ENCODE peak calls at places on chromosomes 13 and 19, in nine cellular contexts. One of them, this sample, is unnamed.

GRCh38 chr13:91655731-91656130 is 257.3 kb downstream of the GPC5 start:
- DNase-seq in substantia nigra: no peak
- DNase-seq in activated T-helper 1 cell treated with Interleukin-2 at 50 U/mL for 16 hours: no peak
- DNase-seq in lower lobe of right lung: no peak
- DNase-seq in stomach: no peak
- DNase-seq in uterus: no peak
- DNase-seq in thoracic aorta: no peak
- DNase-seq in effector memory CD4-positive, alpha-beta T cell: no peak
- DNase-seq in CD4-positive, CD25-positive, alpha-beta regulatory T cell: no peak
- DNase-seq in this sample: no peak

GRCh38 chr19:7366701-7367420 is 18.1 kb downstream of the ARHGEF18 start:
- DNase-seq in activated T-helper 1 cell treated with Interleukin-2 at 50 U/mL for 16 hours: no peak
- DNase-seq in effector memory CD4-positive, alpha-beta T cell: no peak
- DNase-seq in substantia nigra: no peak
- DNase-seq in stomach: no peak
- DNase-seq in lower lobe of right lung: no peak
- DNase-seq in uterus: no peak
- DNase-seq in CD4-positive, CD25-positive, alpha-beta regulatory T cell: no peak
- DNase-seq in thoracic aorta: no peak
- DNase-seq in this sample: no peak

GRCh38 chr13:80529734-80530133 is 188.8 kb upstream of the SPRY2 start:
- DNase-seq in activated T-helper 1 cell treated with Interleukin-2 at 50 U/mL for 16 hours: no peak
- DNase-seq in stomach: no peak
- DNase-seq in uterus: no peak
- DNase-seq in effector memory CD4-positive, alpha-beta T cell: no peak
- DNase-seq in lower lobe of right lung: no peak
- DNase-seq in CD4-positive, CD25-positive, alpha-beta regulatory T cell: no peak
- DNase-seq in thoracic aorta: no peak
- DNase-seq in substantia nigra: no peak
- DNase-seq in this sample: no peak

GRCh38 chr13:80101040-80101439 is 239.9 kb downstream of the SPRY2 start:
- DNase-seq in lower lobe of right lung: no peak
- DNase-seq in CD4-positive, CD25-positive, alpha-beta regulatory T cell: no peak
- DNase-seq in substantia nigra: no peak
- DNase-seq in activated T-helper 1 cell treated with Interleukin-2 at 50 U/mL for 16 hours: no peak
- DNase-seq in uterus: no peak
- DNase-seq in stomach: no peak
- DNase-seq in effector memory CD4-positive, alpha-beta T cell: no peak
- DNase-seq in thoracic aorta: no peak
- DNase-seq in this sample: no peak

GRCh38 chr19:58474291-58474996 is 1.7 kb upstream of the ZNF446 start:
- DNase-seq in substantia nigra: no peak
- DNase-seq in thoracic aorta: no peak
- DNase-seq in activated T-helper 1 cell treated with Interleukin-2 at 50 U/mL for 16 hours: no peak
- DNase-seq in lower lobe of right lung: no peak
- DNase-seq in uterus: no peak
- DNase-seq in stomach: no peak
- DNase-seq in CD4-positive, CD25-positive, alpha-beta regulatory T cell: no peak
- DNase-seq in effector memory CD4-positive, alpha-beta T cell: no peak
- DNase-seq in this sample: peak

GRCh38 chr13:101415358-101416174 is 742 bp downstream of the NALCN start:
- DNase-seq in activated T-helper 1 cell treated with Interleukin-2 at 50 U/mL for 16 hours: no peak
- DNase-seq in thoracic aorta: no peak
- DNase-seq in effector memory CD4-positive, alpha-beta T cell: no peak
- DNase-seq in stomach: no peak
- DNase-seq in substantia nigra: peak
- DNase-seq in uterus: no peak
- DNase-seq in CD4-positive, CD25-positive, alpha-beta regulatory T cell: no peak
- DNase-seq in lower lobe of right lung: no peak
- DNase-seq in this sample: no peak

GRCh38 chr13:112603641-112604220 is 15.8 kb upstream of the TUBGCP3 start:
- DNase-seq in CD4-positive, CD25-positive, alpha-beta regulatory T cell: no peak
- DNase-seq in stomach: no peak
- DNase-seq in uterus: no peak
- DNase-seq in lower lobe of right lung: no peak
- DNase-seq in thoracic aorta: no peak
- DNase-seq in substantia nigra: no peak
- DNase-seq in activated T-helper 1 cell treated with Interleukin-2 at 50 U/mL for 16 hours: no peak
- DNase-seq in effector memory CD4-positive, alpha-beta T cell: no peak
- DNase-seq in this sample: no peak

GRCh38 chr13:89163081-89163480 is 1491.9 kb downstream of the SLITRK5 start:
- DNase-seq in effector memory CD4-positive, alpha-beta T cell: no peak
- DNase-seq in uterus: no peak
- DNase-seq in activated T-helper 1 cell treated with Interleukin-2 at 50 U/mL for 16 hours: no peak
- DNase-seq in stomach: no peak
- DNase-seq in CD4-positive, CD25-positive, alpha-beta regulatory T cell: no peak
- DNase-seq in lower lobe of right lung: no peak
- DNase-seq in thoracic aorta: no peak
- DNase-seq in substantia nigra: no peak
- DNase-seq in this sample: no peak

GRCh38 chr13:90416938-90417337 is 930.5 kb upstream of the MIR17HG start:
- DNase-seq in stomach: no peak
- DNase-seq in uterus: no peak
- DNase-seq in substantia nigra: no peak
- DNase-seq in activated T-helper 1 cell treated with Interleukin-2 at 50 U/mL for 16 hours: no peak
- DNase-seq in thoracic aorta: no peak
- DNase-seq in effector memory CD4-positive, alpha-beta T cell: no peak
- DNase-seq in lower lobe of right lung: no peak
- DNase-seq in CD4-positive, CD25-positive, alpha-beta regulatory T cell: no peak
- DNase-seq in this sample: no peak

GRCh38 chr13:113631341-113632095 is 26.5 kb downstream of the ATP4B start:
- DNase-seq in substantia nigra: no peak
- DNase-seq in thoracic aorta: no peak
- DNase-seq in CD4-positive, CD25-positive, alpha-beta regulatory T cell: no peak
- DNase-seq in activated T-helper 1 cell treated with Interleukin-2 at 50 U/mL for 16 hours: no peak
- DNase-seq in lower lobe of right lung: peak
- DNase-seq in uterus: no peak
- DNase-seq in stomach: no peak
- DNase-seq in effector memory CD4-positive, alpha-beta T cell: no peak
- DNase-seq in this sample: no peak

GRCh38 chr13:56886398-56886797 is 254.3 kb upstream of the PRR20A start:
- DNase-seq in activated T-helper 1 cell treated with Interleukin-2 at 50 U/mL for 16 hours: no peak
- DNase-seq in lower lobe of right lung: no peak
- DNase-seq in stomach: no peak
- DNase-seq in CD4-positive, CD25-positive, alpha-beta regulatory T cell: no peak
- DNase-seq in effector memory CD4-positive, alpha-beta T cell: no peak
- DNase-seq in thoracic aorta: no peak
- DNase-seq in substantia nigra: no peak
- DNase-seq in uterus: no peak
- DNase-seq in this sample: no peak

GRCh38 chr13:24215007-24215633 is 54.6 kb downstream of the SPATA13 start:
- DNase-seq in CD4-positive, CD25-positive, alpha-beta regulatory T cell: no peak
- DNase-seq in activated T-helper 1 cell treated with Interleukin-2 at 50 U/mL for 16 hours: no peak
- DNase-seq in stomach: no peak
- DNase-seq in lower lobe of right lung: no peak
- DNase-seq in effector memory CD4-positive, alpha-beta T cell: no peak
- DNase-seq in substantia nigra: no peak
- DNase-seq in thoracic aorta: no peak
- DNase-seq in uterus: no peak
- DNase-seq in this sample: no peak